ENCODE peak calls at places on chromosomes 1 and 21, in nine cellular contexts. L is heart right ventricle; H is mucosa of descending colon; C is testis; Y is GM06990; Q is psoas muscle; T is heart left ventricle; M is CD8-positive, alpha-beta memory T cell; J is GM12865. A is an unnamed sample.

GRCh38 chr1:12049625-12050024 is 13.5 kb upstream of the TNFRSF8 start:
- DNase-seq in J (peak), L (no peak), H (no peak), Y (no peak), Q (no peak), C (no peak), M (no peak), T (no peak), A (no peak)

GRCh38 chr1:165364432-165365133 is 8.1 kb upstream of the LMX1A start:
- DNase-seq in J (no peak), H (no peak), L (no peak), C (no peak), T (peak), Q (peak), M (no peak), Y (no peak), A (no peak)

GRCh38 chr1:15617874-15618684 is 821 bp downstream of the DDI2 start:
- DNase-seq in Y (peak), C (peak), J (peak), T (peak), M (peak), L (no peak), Q (no peak), H (no peak), A (peak)

GRCh38 chr1:204162498-204163074 is 3.6 kb downstream of the REN start:
- DNase-seq in H (peak), Y (peak), Q (peak), M (peak), T (peak), J (peak), L (peak), C (peak), A (peak)

GRCh38 chr1:39988618-39989343 is 33.8 kb downstream of the MFSD2A start:
- DNase-seq in Q (no peak), J (no peak), Y (no peak), M (no peak), T (no peak), C (no peak), L (no peak), H (no peak), A (no peak)

GRCh38 chr1:218772575-218772974 is 401.1 kb upstream of the LYPLAL1 start:
- DNase-seq in T (no peak), L (no peak), Y (no peak), J (no peak), M (no peak), Q (no peak), H (no peak), C (no peak), A (no peak)

GRCh38 chr1:241799414-241799813 is 48.6 kb upstream of the EXO1 start:
- DNase-seq in Q (no peak), L (no peak), Y (no peak), J (no peak), M (no peak), H (no peak), T (no peak), C (no peak), A (no peak)

GRCh38 chr21:41247561-41247968 is 69.0 kb upstream of the FAM3B start:
- DNase-seq in H (no peak), T (no peak), M (no peak), Y (no peak), Q (no peak), C (peak), L (no peak), J (no peak), A (no peak)

GRCh38 chr1:169108897-169109560 is 2.5 kb downstream of the ATP1B1 start:
- DNase-seq in H (peak), Q (no peak), M (no peak), C (peak), Y (no peak), L (no peak), J (peak), T (no peak), A (no peak)

GRCh38 chr1:3106216-3106615 is 37.2 kb downstream of the PRDM16 start:
- DNase-seq in C (no peak), H (no peak), L (no peak), Y (no peak), Q (no peak), J (no peak), M (no peak), T (no peak), A (no peak)

GRCh38 chr1:147892731-147893214 is 9.8 kb upstream of the GJA8 start:
- DNase-seq in J (peak), M (peak), C (peak), T (no peak), Q (no peak), Y (no peak), L (no peak), H (no peak), A (peak)

GRCh38 chr21:21187579-21187978 is 189.4 kb downstream of the NCAM2 start:
- DNase-seq in H (no peak), M (no peak), C (no peak), T (no peak), L (no peak), J (no peak), Q (no peak), Y (no peak), A (no peak)

GRCh38 chr1:151716771-151717631 is at the start of gene CELF3:
- DNase-seq in L (no peak), Q (no peak), H (no peak), M (peak), T (no peak), J (peak), C (peak), Y (no peak), A (peak)

GRCh38 chr1:15727424-15727823 is 8.6 kb upstream of the SLC25A34 start:
- DNase-seq in C (no peak), M (no peak), H (no peak), T (peak), Q (peak), Y (no peak), L (no peak), J (no peak), A (no peak)

GRCh38 chr1:109482796-109483638 is 688 bp upstream of the ATXN7L2 start:
- DNase-seq in L (peak), H (peak), T (peak), Y (no peak), C (no peak), J (no peak), M (no peak), Q (peak), A (peak)

GRCh38 chr1:21294266-21295058 is 4.2 kb upstream of the ECE1 start:
- DNase-seq in C (no peak), J (peak), Q (no peak), H (peak), M (peak), Y (peak), L (no peak), T (no peak), A (peak)

GRCh38 chr1:74963120-74963519 is 171.1 kb upstream of the LHX8 start:
- DNase-seq in Q (no peak), C (no peak), H (no peak), M (no peak), Y (no peak), L (no peak), J (no peak), T (no peak), A (no peak)

GRCh38 chr1:22347854-22348760 is 103.5 kb upstream of the ZBTB40 start:
- DNase-seq in Y (no peak), H (no peak), J (no peak), M (no peak), Q (no peak), L (no peak), T (no peak), C (no peak), A (no peak)

GRCh38 chr1:42379794-42380616 is 587 bp upstream of the RIMKLA start:
- DNase-seq in L (no peak), Q (no peak), J (no peak), H (no peak), M (peak), T (peak), C (peak), Y (no peak), A (no peak)

GRCh38 chr1:30742300-30742962 is 15.1 kb downstream of the LAPTM5 start:
- DNase-seq in Y (no peak), T (no peak), M (no peak), C (no peak), H (no peak), J (no peak), L (no peak), Q (no peak), A (no peak)

GRCh38 chr1:59645893-59646292 is 168.9 kb upstream of the HOOK1 start:
- DNase-seq in M (no peak), C (no peak), H (no peak), Q (no peak), L (no peak), Y (no peak), J (no peak), T (no peak), A (no peak)

GRCh38 chr1:212225871-212226302 is 59.3 kb upstream of the PPP2R5A start:
- DNase-seq in H (no peak), Y (no peak), L (no peak), M (no peak), J (peak), T (no peak), C (no peak), Q (no peak), A (no peak)

GRCh38 chr1:17305576-17306095 is 2.4 kb upstream of the PADI4 start:
- DNase-seq in M (no peak), Q (no peak), Y (no peak), L (no peak), J (no peak), T (no peak), H (no peak), C (no peak), A (no peak)

GRCh38 chr1:223364685-223365382 is 858 bp upstream of the SUSD4 start:
- DNase-seq in L (peak), J (no peak), Q (no peak), T (no peak), Y (peak), H (peak), C (peak), M (peak), A (no peak)
- H3K4me3 ChIP-seq in L (peak), J (no peak), Q (peak), T (peak), Y (no peak), H (no peak), C (peak), M (peak), A (peak)

DNA sequence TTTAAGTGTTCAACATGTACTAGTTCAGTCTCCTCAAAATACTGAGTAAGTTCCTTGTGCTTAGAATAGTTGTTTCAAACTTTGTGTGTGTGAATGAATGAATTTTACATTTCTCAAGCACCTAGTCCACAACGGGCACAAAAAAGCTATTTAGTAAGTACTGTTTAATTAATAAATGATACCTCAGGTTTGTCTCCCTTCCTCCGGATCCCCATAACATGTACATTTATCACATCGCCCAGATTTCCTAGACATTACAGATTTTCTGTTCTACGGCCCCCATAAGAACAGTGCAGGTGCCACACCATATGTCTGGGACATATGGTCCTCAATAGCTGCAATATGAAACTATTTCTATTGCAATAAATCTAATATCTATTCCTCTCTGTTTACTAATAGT is 1.3 kb upstream of the TTF2 start:
- DNase-seq in Y (no peak), C (no peak), T (no peak), H (no peak), J (no peak), M (no peak), L (no peak), Q (no peak), A (no peak)
- H3K4me3 ChIP-seq in Y (peak), C (peak), T (no peak), H (no peak), J (peak), M (peak), L (no peak), Q (peak), A (peak)

DNA sequence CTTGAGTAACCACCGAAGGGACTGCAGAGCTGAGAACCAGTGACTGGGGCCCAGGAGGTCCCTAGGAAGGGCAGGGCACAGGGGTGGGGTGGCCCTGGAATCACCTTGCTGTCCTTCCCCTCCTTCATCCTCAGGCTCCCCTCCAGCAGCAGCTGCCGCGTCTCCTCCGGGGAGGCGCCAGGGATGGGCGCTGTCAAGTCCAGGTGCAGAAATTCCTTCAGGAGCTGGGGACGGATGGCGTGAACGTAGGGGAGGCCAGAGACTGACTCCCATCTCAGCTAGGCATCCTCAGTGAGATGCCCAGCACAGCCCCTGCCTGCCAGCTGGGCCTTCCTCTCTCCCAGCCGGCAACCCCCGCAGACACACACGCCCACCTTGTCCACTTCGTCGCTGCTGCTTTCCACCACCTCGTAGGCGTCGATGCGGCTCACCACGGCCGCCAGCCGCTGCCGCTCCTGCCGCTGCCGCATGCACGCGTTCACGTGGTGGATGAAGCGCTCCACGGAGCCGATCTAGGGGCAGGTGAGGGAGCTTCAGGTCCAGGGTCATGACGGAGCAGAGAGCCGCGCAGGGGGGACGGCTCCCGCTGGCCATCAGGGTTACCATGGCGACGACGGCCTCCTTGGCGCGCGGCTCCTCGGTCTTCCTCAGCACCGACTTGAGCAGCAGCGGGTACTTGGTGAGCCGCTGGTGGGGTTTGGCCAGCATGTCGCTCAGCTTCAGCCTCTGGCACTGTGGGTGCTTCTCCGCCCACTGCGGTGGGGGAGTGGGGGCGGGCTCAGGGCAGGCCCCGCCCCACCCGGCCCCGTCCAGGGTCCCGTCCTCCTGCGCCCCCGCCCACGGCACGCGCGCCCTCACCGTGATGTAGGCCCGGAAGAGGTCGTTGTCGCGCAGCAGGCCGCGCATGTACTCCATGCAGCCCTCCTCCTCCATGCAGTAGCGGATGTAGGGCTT is 4.4 kb upstream of the TNFRSF25 start:
- DNase-seq in J (no peak), M (no peak), L (no peak), Q (no peak), Y (no peak), H (no peak), C (no peak), T (no peak), A (no peak)
- H3K4me3 ChIP-seq in J (no peak), M (no peak), L (no peak), Q (no peak), Y (no peak), H (no peak), C (no peak), T (no peak), A (no peak)

GRCh38 chr1:233113713-233114028 is 163.3 kb downstream of the NTPCR start:
- DNase-seq in Y (no peak), C (no peak), H (no peak), Q (no peak), T (no peak), J (no peak), M (no peak), L (no peak), A (no peak)

GRCh38 chr1:233113009-233113712 is 162.8 kb downstream of the NTPCR start:
- DNase-seq in J (peak), M (no peak), H (peak), T (peak), Q (peak), C (peak), Y (peak), L (peak), A (peak)

GRCh38 chr1:233111731-233112130 is 161.3 kb downstream of the NTPCR start:
- DNase-seq in Y (no peak), L (no peak), M (no peak), H (no peak), Q (no peak), T (no peak), C (no peak), J (no peak), A (no peak)

GRCh38 chr1:233114159-233114558 is 163.7 kb downstream of the NTPCR start:
- DNase-seq in Q (no peak), C (no peak), L (no peak), J (no peak), M (no peak), H (no peak), T (no peak), Y (no peak), A (no peak)

GRCh38 chr1:233112184-233113008 is 162.0 kb downstream of the NTPCR start:
- DNase-seq in M (no peak), Y (no peak), C (no peak), L (no peak), J (no peak), H (no peak), Q (no peak), T (no peak), A (no peak)
- H3K4me3 ChIP-seq in M (no peak), Y (no peak), C (no peak), L (no peak), J (no peak), H (no peak), Q (no peak), T (no peak), A (no peak)

GRCh38 chr1:114502080-114502479 is 8.9 kb downstream of the TRIM33 start:
- DNase-seq in L (no peak), H (no peak), Q (no peak), T (no peak), M (no peak), J (no peak), Y (no peak), C (no peak), A (no peak)

GRCh38 chr1:114492978-114493377 is 18.0 kb downstream of the TRIM33 start:
- DNase-seq in T (no peak), H (no peak), C (no peak), J (no peak), Y (no peak), M (no peak), Q (no peak), L (no peak), A (peak)

GRCh38 chr1:114490235-114490634 is 20.8 kb downstream of the TRIM33 start:
- DNase-seq in T (no peak), Y (no peak), J (no peak), H (no peak), Q (no peak), M (no peak), C (no peak), L (no peak), A (peak)

GRCh38 chr1:114496091-114496490 is 14.9 kb downstream of the TRIM33 start:
- DNase-seq in C (no peak), M (no peak), J (no peak), H (no peak), L (no peak), T (no peak), Y (no peak), Q (no peak), A (no peak)
- H3K4me3 ChIP-seq in C (no peak), M (no peak), J (no peak), H (no peak), L (no peak), T (no peak), Y (no peak), Q (no peak), A (no peak)

GRCh38 chr1:107804134-107804533 is 160.8 kb downstream of the VAV3 start:
- DNase-seq in H (no peak), M (peak), Q (no peak), L (no peak), J (peak), T (no peak), C (no peak), Y (no peak), A (peak)
- H3K4me3 ChIP-seq in H (no peak), M (no peak), Q (no peak), L (no peak), J (no peak), T (no peak), C (no peak), Y (no peak), A (peak)

A was measured in Jurkat, Clone E6-1.